ENCODE peak calls at places on chromosomes 2 and 18, in nine cellular contexts. K is SK-N-SH, L is K562, A is A549, M is HCT116, X is HepG2, Q is endothelial cell of umbilical vein, P is GM12878, T is H1. H is an unnamed sample.

GRCh38 chr2:161913865-161914264 is 160.2 kb downstream of the DPP4 start:
- DNase-seq in L (no peak), Q (peak), P (no peak), A (no peak), K (no peak), X (no peak), M (peak), T (no peak), H (no peak)

GRCh38 chr2:112048887-112049286 is 6.2 kb upstream of the TMEM87B start:
- DNase-seq in X (peak), K (peak), Q (peak), T (no peak), L (peak), A (peak), P (no peak), M (peak), H (peak)

GRCh38 chr18:48815581-48816324 is 135.0 kb downstream of the SMAD7 start:
- DNase-seq in Q (no peak), K (no peak), T (no peak), X (no peak), P (no peak), A (no peak), L (no peak), M (no peak), H (no peak)

GRCh38 chr18:45291616-45292612 is 323.4 kb upstream of the SLC14A2 start:
- DNase-seq in K (peak), L (no peak), A (no peak), P (no peak), X (no peak), Q (no peak), M (no peak), T (no peak), H (peak)

GRCh38 chr2:96631804-96632435 is 6.2 kb downstream of the KANSL3 start:
- DNase-seq in K (no peak), L (no peak), T (no peak), P (no peak), X (peak), Q (no peak), A (no peak), M (no peak), H (no peak)

GRCh38 chr2:174971868-174972781 is 33.1 kb downstream of the CHN1 start:
- DNase-seq in A (peak), X (no peak), P (no peak), K (peak), L (no peak), T (no peak), M (peak), Q (peak), H (no peak)

GRCh38 chr2:64565358-64565757 is 41.2 kb downstream of the AFTPH start:
- DNase-seq in X (no peak), L (no peak), M (no peak), K (no peak), Q (no peak), T (no peak), A (no peak), P (no peak), H (no peak)

GRCh38 chr2:72378737-72379346 is 231.2 kb upstream of the CYP26B1 start:
- DNase-seq in A (no peak), Q (no peak), L (no peak), M (no peak), X (no peak), K (no peak), T (no peak), P (no peak), H (no peak)

DNA sequence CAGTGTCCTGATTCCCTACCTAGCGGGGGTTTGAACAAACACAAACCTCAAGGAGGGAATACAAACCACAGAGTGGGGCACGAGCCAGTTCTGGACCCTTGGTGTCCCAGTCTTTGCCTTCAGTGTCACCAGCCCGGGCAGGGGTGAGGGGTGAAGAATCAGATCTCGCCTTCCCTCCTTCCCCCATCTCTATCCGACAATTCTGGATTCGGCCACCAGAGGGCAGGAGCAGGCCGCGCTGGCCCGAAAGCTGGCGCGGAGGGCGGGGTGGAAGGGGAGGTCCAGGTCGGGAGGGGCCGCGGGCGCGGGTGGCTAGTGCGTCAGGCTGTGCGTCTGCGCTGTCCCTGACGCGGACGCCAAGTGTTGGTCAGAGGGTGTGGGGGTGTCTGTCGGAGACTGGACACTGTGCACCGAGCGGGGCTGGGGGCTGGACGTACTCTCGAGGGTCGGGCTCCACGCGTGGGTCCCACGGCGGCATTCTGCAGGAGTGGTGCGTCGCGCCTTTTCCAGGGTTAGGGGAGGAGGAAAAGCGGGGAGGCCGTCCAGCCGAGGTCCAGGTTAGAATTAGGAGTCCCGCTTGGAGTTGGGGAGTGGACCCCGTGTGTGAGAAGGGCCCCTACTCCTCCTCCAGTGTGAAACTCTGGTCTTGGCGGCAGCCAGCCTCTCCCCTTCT is 2.9 kb upstream of the CRYBA2 start:
- DNase-seq in X (peak), Q (peak), A (peak), T (no peak), K (peak), L (peak), M (peak), P (no peak), H (peak)
- H3K4me3 ChIP-seq in X (no peak), Q (no peak), A (peak), T (peak), K (peak), L (peak), M (peak), P (no peak), H (no peak)

DNA sequence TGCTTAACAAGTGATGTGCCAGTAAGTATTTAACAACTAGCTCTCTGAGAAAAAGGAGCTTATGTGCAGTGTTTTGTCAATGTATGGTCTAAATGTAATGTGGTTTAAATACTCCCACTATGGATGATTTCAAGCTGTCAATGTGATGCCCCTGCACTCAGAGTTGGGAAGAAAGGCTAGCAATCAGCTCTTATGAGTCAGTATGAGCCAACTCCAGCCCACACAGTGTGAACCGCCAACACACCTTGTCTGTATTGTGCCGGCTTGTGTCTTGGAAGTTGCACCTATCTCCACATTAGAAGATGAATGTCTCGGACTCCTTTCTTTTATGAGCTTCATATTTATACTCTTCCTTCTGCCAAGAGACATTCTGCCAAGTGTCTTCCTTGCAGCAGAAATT is 703.8 kb upstream of the RAB6C start:
- DNase-seq in M (no peak), X (no peak), T (no peak), P (no peak), L (no peak), Q (no peak), A (no peak), K (no peak), H (no peak)
- TF ChIP-seq MAX in M (no peak), X (no peak), T (no peak), P (no peak), L (no peak), Q (no peak), A (no peak), K (no peak), H (no peak)

GRCh38 chr18:55161966-55162365 is 202.7 kb upstream of the CCDC68 start:
- DNase-seq in P (no peak), K (no peak), M (no peak), Q (no peak), T (no peak), L (no peak), X (no peak), A (no peak), H (no peak)

GRCh38 chr18:55163550-55163949 is 204.3 kb upstream of the CCDC68 start:
- DNase-seq in Q (no peak), P (no peak), M (no peak), T (no peak), X (no peak), A (no peak), K (no peak), L (peak), H (no peak)

GRCh38 chr18:55158570-55158969 is 199.3 kb upstream of the CCDC68 start:
- DNase-seq in P (no peak), L (no peak), M (no peak), X (no peak), T (no peak), A (no peak), Q (no peak), K (no peak), H (no peak)

GRCh38 chr18:55153346-55153745 is 194.1 kb upstream of the CCDC68 start:
- DNase-seq in M (no peak), A (no peak), T (no peak), K (no peak), Q (no peak), X (no peak), P (no peak), L (no peak), H (no peak)

DNA sequence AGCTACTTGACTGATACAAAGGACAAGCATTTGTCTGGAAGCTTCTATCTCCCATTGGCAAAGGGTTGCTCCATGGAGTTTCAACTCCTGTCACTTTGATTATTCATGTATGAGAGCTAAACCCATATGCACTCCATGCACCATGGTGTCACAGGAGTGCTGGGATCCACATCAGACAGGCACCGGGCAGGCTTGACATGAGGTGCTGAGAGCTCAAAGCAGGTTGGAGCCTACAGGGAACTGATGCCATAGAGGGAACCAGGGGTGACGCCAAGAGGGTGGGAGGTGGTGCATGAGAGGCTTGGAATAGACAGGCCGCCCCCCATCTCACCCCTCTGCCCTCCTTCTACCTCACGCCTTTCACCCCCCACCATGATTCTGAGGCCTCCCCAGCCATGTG is 199.8 kb upstream of the CCDC68 start:
- DNase-seq in K (no peak), P (no peak), M (no peak), L (no peak), Q (no peak), A (no peak), X (no peak), T (no peak), H (no peak)
- H3K4me3 ChIP-seq in K (no peak), P (no peak), M (no peak), L (no peak), Q (no peak), A (no peak), X (no peak), T (no peak), H (no peak)

DNA sequence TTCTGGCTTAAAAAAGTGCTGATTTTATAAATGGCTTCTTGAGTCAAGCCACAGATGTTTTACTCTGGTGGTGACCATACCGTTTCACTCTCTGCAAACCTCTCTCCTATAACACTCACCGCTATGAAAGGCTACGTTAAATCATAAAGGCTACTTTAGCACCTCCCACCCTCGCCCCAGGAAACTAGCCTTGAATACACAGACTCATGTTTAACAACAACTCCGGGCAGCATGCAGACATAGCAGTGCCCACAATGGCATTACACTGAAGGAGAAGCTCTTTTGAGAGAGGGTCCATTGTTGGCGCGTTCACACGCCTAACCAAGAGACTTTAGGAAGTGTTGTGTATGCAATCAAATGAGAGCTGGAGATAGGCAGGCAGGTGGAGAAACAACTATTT is 5.5 kb downstream of the MYT1L start:
- DNase-seq in X (no peak), A (no peak), P (no peak), K (peak), Q (no peak), L (no peak), T (no peak), M (no peak), H (no peak)
- TF ChIP-seq MAX in X (no peak), A (no peak), P (no peak), K (no peak), Q (no peak), L (no peak), T (no peak), M (no peak), H (no peak)

GRCh38 chr2:240258685-240259084 is 118.2 kb upstream of the OTOS start:
- DNase-seq in P (no peak), Q (no peak), K (no peak), X (no peak), A (no peak), L (no peak), T (no peak), M (no peak), H (no peak)
- H3K4me3 ChIP-seq in P (no peak), Q (no peak), K (no peak), X (no peak), A (no peak), L (no peak), T (no peak), M (no peak), H (no peak)

DNA sequence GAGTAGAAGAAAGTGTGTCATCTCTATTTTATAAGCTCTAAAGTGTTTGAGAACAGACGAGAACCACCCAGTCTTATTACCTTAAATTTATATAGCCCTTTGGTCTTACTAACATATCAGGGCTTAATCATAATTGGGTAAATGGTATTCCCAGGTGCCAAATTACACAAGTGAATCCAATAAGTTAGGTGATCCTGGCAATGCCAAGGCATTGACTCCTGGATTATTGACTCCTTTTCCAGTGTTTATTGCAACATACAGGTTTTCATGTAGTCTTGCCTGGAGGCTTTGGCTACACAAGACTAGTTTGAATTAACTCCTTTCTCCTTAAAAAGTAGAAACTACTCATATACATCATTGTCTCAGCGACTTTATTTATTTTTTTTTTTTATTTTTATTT is 59.7 kb upstream of the MAPRE2 start:
- DNase-seq in L (no peak), T (no peak), K (no peak), P (no peak), Q (no peak), M (no peak), X (no peak), A (no peak), H (no peak)
- TF ChIP-seq MAX in L (no peak), T (no peak), K (no peak), P (no peak), Q (no peak), M (no peak), X (no peak), A (no peak), H (no peak)

GRCh38 chr2:207938415-207938814 is 86.9 kb downstream of the PLEKHM3 start:
- DNase-seq in M (no peak), P (no peak), T (no peak), X (no peak), Q (no peak), K (peak), A (no peak), L (no peak), H (no peak)
- H3K4me3 ChIP-seq in M (no peak), P (no peak), T (no peak), X (no peak), Q (no peak), K (no peak), A (no peak), L (no peak), H (no peak)

DNA sequence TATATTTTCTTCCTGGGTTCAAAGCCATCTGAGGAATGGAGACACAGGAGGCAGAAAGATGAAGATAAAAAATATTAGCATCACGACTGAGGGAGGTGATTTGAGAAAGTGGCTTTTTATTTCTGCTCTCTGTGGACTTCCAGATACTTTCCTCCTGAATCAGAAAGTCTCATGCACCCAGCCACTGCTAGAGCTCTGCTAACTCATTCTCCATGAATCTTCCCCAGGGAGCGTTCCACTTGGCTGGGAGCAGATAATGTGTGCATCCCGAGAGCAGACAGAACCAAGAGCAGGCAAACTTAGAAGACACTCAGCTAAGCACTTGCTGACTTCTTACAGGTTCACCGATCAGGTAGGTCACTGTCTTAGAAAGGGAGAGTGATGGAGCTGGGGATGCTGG is 264.1 kb upstream of the THUMPD2 start:
- DNase-seq in K (no peak), M (no peak), X (no peak), L (no peak), P (no peak), A (no peak), Q (no peak), T (no peak), H (no peak)
- TF ChIP-seq MAX in K (no peak), M (no peak), X (no peak), L (no peak), P (no peak), A (no peak), Q (no peak), T (no peak), H (no peak)

GRCh38 chr2:12456293-12457151 is 260.2 kb upstream of the TRIB2 start:
- DNase-seq in X (peak), L (peak), P (peak), T (no peak), K (no peak), Q (peak), A (peak), M (peak), H (peak)
- H3K4me3 ChIP-seq in X (no peak), L (peak), P (peak), T (no peak), K (no peak), Q (no peak), A (no peak), M (no peak), H (peak)